ENCODE peak calls at places on chromosomes 4 and X, in four cellular contexts. One of them, this sample, is unnamed. For H3K4me1, the result is how much of the 10 kb centered on the place peaks cover.

GRCh38 chr4:81164623-81165416 is 50.2 kb downstream of the PRKG2 start:
- DNase-seq in Peyer's patch: no peak
- DNase-seq in transverse colon: peak
- DNase-seq in naive thymus-derived CD4-positive, alpha-beta T cell: no peak
- DNase-seq in this sample: no peak

GRCh38 chrX:111164728-111165127 is 68.7 kb downstream of the PAK3 start:
- DNase-seq in Peyer's patch: no peak
- DNase-seq in transverse colon: no peak
- DNase-seq in naive thymus-derived CD4-positive, alpha-beta T cell: no peak
- DNase-seq in this sample: no peak

GRCh38 chr4:141499454-141499853 is 136.9 kb upstream of the IL15 start:
- DNase-seq in Peyer's patch: no peak
- DNase-seq in transverse colon: no peak
- DNase-seq in naive thymus-derived CD4-positive, alpha-beta T cell: no peak
- DNase-seq in this sample: no peak

GRCh38 chr4:108839333-108839732 is 76.5 kb upstream of the ETNPPL start:
- DNase-seq in Peyer's patch: no peak
- DNase-seq in transverse colon: no peak
- DNase-seq in naive thymus-derived CD4-positive, alpha-beta T cell: no peak
- DNase-seq in this sample: no peak

GRCh38 chr4:1500231-1500965 is 94.2 kb upstream of the NKX1-1 start:
- DNase-seq in Peyer's patch: no peak
- DNase-seq in transverse colon: no peak
- DNase-seq in naive thymus-derived CD4-positive, alpha-beta T cell: no peak
- DNase-seq in this sample: peak

GRCh38 chrX:42094208-42094607 is 170.9 kb upstream of the CASK start:
- DNase-seq in Peyer's patch: no peak
- DNase-seq in transverse colon: no peak
- DNase-seq in naive thymus-derived CD4-positive, alpha-beta T cell: no peak
- DNase-seq in this sample: no peak

GRCh38 chr4:88575222-88575621 is 17.1 kb upstream of the HERC3 start:
- DNase-seq in Peyer's patch: no peak
- DNase-seq in transverse colon: no peak
- DNase-seq in naive thymus-derived CD4-positive, alpha-beta T cell: no peak
- DNase-seq in this sample: no peak

GRCh38 chrX:41561045-41561444 is 113.9 kb downstream of the NYX start:
- DNase-seq in Peyer's patch: no peak
- DNase-seq in transverse colon: no peak
- DNase-seq in naive thymus-derived CD4-positive, alpha-beta T cell: no peak
- DNase-seq in this sample: no peak

GRCh38 chr4:15936495-15936894 is 2.0 kb downstream of the FGFBP1 start:
- DNase-seq in Peyer's patch: no peak
- DNase-seq in transverse colon: peak
- DNase-seq in naive thymus-derived CD4-positive, alpha-beta T cell: no peak
- DNase-seq in this sample: no peak

GRCh38 chr4:42348692-42349091 is 48.6 kb upstream of the SHISA3 start:
- DNase-seq in Peyer's patch: no peak
- DNase-seq in transverse colon: no peak
- DNase-seq in naive thymus-derived CD4-positive, alpha-beta T cell: no peak
- DNase-seq in this sample: no peak

GRCh38 chrX:49896951-49897350 is 17.7 kb downstream of the USP27X start:
- DNase-seq in Peyer's patch: no peak
- DNase-seq in transverse colon: no peak
- DNase-seq in naive thymus-derived CD4-positive, alpha-beta T cell: no peak
- DNase-seq in this sample: no peak

GRCh38 chr4:145921231-145921630 is 17.4 kb downstream of the ZNF827 start:
- DNase-seq in Peyer's patch: no peak
- DNase-seq in transverse colon: no peak
- DNase-seq in naive thymus-derived CD4-positive, alpha-beta T cell: no peak
- DNase-seq in this sample: no peak

GRCh38 chr4:173835863-173836262 is 305.8 kb upstream of the HAND2 start:
- DNase-seq in Peyer's patch: no peak
- DNase-seq in transverse colon: peak
- DNase-seq in naive thymus-derived CD4-positive, alpha-beta T cell: no peak
- DNase-seq in this sample: no peak

GRCh38 chr4:58456727-58457384 is 1346.7 kb upstream of the IGFBP7 start:
- DNase-seq in Peyer's patch: no peak
- DNase-seq in transverse colon: no peak
- DNase-seq in naive thymus-derived CD4-positive, alpha-beta T cell: no peak
- DNase-seq in this sample: no peak

GRCh38 chr4:46444318-46444717 is 54.4 kb upstream of the GABRA2 start:
- DNase-seq in Peyer's patch: no peak
- DNase-seq in transverse colon: no peak
- DNase-seq in naive thymus-derived CD4-positive, alpha-beta T cell: no peak
- DNase-seq in this sample: no peak

GRCh38 chr4:135368826-135369225 is 1167.2 kb upstream of the PABPC4L start:
- DNase-seq in Peyer's patch: no peak
- DNase-seq in transverse colon: no peak
- DNase-seq in naive thymus-derived CD4-positive, alpha-beta T cell: no peak
- DNase-seq in this sample: no peak

GRCh38 chrX:68415289-68415688 is 18.0 kb downstream of the OPHN1 start:
- DNase-seq in Peyer's patch: no peak
- DNase-seq in transverse colon: no peak
- DNase-seq in naive thymus-derived CD4-positive, alpha-beta T cell: no peak
- DNase-seq in this sample: no peak

GRCh38 chr4:155047755-155048154 is 160.7 kb upstream of the NPY2R start:
- DNase-seq in Peyer's patch: no peak
- DNase-seq in transverse colon: no peak
- DNase-seq in naive thymus-derived CD4-positive, alpha-beta T cell: no peak
- DNase-seq in this sample: no peak

GRCh38 chrX:40008841-40009461 is 88.8 kb downstream of the BCOR start:
- DNase-seq in Peyer's patch: no peak
- DNase-seq in transverse colon: peak
- DNase-seq in naive thymus-derived CD4-positive, alpha-beta T cell: no peak
- DNase-seq in this sample: peak

GRCh38 chr4:10020106-10020505 is 1.2 kb downstream of the SLC2A9 start:
- DNase-seq in Peyer's patch: no peak
- DNase-seq in transverse colon: no peak
- DNase-seq in naive thymus-derived CD4-positive, alpha-beta T cell: no peak
- DNase-seq in this sample: no peak

GRCh38 chr4:10020871-10021676 is at the start of gene SLC2A9:
- DNase-seq in Peyer's patch: no peak
- DNase-seq in transverse colon: peak
- DNase-seq in naive thymus-derived CD4-positive, alpha-beta T cell: no peak
- DNase-seq in this sample: no peak

GRCh38 chr4:10017037-10017893 is 4.0 kb downstream of the SLC2A9 start:
- DNase-seq in Peyer's patch: no peak
- DNase-seq in transverse colon: no peak
- DNase-seq in naive thymus-derived CD4-positive, alpha-beta T cell: no peak
- DNase-seq in this sample: no peak

GRCh38 chr4:10018818-10019438 is 2.4 kb downstream of the SLC2A9 start:
- DNase-seq in Peyer's patch: peak
- DNase-seq in transverse colon: peak
- DNase-seq in naive thymus-derived CD4-positive, alpha-beta T cell: peak
- DNase-seq in this sample: peak

GRCh38 chr4:10019521-10020051 is 1.7 kb downstream of the SLC2A9 start:
- DNase-seq in Peyer's patch: no peak
- DNase-seq in transverse colon: no peak
- DNase-seq in naive thymus-derived CD4-positive, alpha-beta T cell: no peak
- DNase-seq in this sample: no peak
- H3K4me1 ChIP-seq in Peyer's patch: under half
- H3K4me1 ChIP-seq in transverse colon: under half
- H3K4me1 ChIP-seq in naive thymus-derived CD4-positive, alpha-beta T cell: under half
- H3K4me1 ChIP-seq in this sample: under half

DNA sequence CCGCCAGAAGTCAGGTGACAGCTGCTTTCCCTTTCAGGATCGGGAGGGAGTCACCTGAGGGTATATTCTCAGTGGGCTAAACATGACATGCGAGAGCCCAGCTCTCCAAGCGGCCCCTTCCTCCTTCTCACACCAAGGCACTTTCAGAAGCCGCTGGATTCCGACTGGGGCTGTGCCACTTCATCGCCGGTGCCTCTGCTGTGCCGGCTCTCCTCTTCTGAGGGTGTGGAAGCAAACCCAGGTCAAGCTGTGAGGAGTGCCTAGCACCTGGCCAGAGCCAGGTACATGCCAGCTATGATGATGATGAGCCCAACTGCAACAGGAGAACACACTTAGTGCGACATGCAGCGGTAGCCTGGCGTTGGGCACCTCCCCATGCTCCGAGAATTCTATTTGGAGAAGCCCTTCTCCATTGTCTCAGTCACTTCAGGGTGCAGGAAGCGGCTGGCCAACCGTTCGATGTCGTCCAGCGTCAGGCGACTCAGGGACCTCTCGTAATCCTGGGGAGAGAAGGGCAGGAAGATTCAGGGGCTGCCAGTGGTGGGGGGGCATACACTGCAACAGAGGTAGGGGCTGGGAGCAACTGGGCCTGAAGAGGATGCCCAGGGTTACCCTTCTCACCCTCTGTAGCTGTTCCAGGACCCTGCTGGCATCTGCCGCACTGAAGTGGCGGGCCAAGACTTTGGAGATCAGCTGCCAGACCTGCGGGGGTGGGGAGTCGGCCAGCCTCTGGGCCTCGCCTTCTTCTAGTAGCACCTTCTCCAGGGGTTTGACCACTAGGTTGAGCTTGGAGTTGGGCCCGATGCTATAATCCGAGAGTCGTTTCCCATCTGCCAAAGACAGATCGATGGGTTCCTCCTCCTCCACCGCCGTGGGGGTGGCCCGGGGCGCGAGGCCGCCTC is 1.0 kb downstream of the UBL4A start:
- DNase-seq in Peyer's patch: no peak
- DNase-seq in transverse colon: no peak
- DNase-seq in naive thymus-derived CD4-positive, alpha-beta T cell: no peak
- DNase-seq in this sample: no peak
- H3K4me1 ChIP-seq in Peyer's patch: under half
- H3K4me1 ChIP-seq in transverse colon: under half
- H3K4me1 ChIP-seq in naive thymus-derived CD4-positive, alpha-beta T cell: under half
- H3K4me1 ChIP-seq in this sample: under half

GRCh38 chr4:73702796-73703287 is 37.5 kb upstream of the CXCL8 start:
- DNase-seq in Peyer's patch: no peak
- DNase-seq in transverse colon: no peak
- DNase-seq in naive thymus-derived CD4-positive, alpha-beta T cell: no peak
- DNase-seq in this sample: no peak

GRCh38 chr4:73705056-73705432 is 35.3 kb upstream of the CXCL8 start:
- DNase-seq in Peyer's patch: no peak
- DNase-seq in transverse colon: no peak
- DNase-seq in naive thymus-derived CD4-positive, alpha-beta T cell: no peak
- DNase-seq in this sample: no peak

GRCh38 chr4:73703320-73703719 is 37.0 kb upstream of the CXCL8 start:
- DNase-seq in Peyer's patch: no peak
- DNase-seq in transverse colon: no peak
- DNase-seq in naive thymus-derived CD4-positive, alpha-beta T cell: no peak
- DNase-seq in this sample: no peak

GRCh38 chr4:73705721-73706120 is 34.6 kb upstream of the CXCL8 start:
- DNase-seq in Peyer's patch: no peak
- DNase-seq in transverse colon: no peak
- DNase-seq in naive thymus-derived CD4-positive, alpha-beta T cell: no peak
- DNase-seq in this sample: no peak

GRCh38 chr4:73704314-73705055 is 35.9 kb upstream of the CXCL8 start:
- DNase-seq in Peyer's patch: peak
- DNase-seq in transverse colon: peak
- DNase-seq in naive thymus-derived CD4-positive, alpha-beta T cell: no peak
- DNase-seq in this sample: no peak
- H3K4me1 ChIP-seq in Peyer's patch: under half
- H3K4me1 ChIP-seq in transverse colon: under half
- H3K4me1 ChIP-seq in naive thymus-derived CD4-positive, alpha-beta T cell: under half
- H3K4me1 ChIP-seq in this sample: under half

GRCh38 chr4:77818077-77818666 is 996 bp downstream of the CNOT6L start:
- DNase-seq in Peyer's patch: peak
- DNase-seq in transverse colon: peak
- DNase-seq in naive thymus-derived CD4-positive, alpha-beta T cell: peak
- DNase-seq in this sample: peak
- H3K4me1 ChIP-seq in Peyer's patch: under half
- H3K4me1 ChIP-seq in transverse colon: half or more
- H3K4me1 ChIP-seq in naive thymus-derived CD4-positive, alpha-beta T cell: half or more
- H3K4me1 ChIP-seq in this sample: under half

GRCh38 chr4:104490096-104490769 is 4.5 kb downstream of the CXXC4 start:
- DNase-seq in Peyer's patch: peak
- DNase-seq in transverse colon: peak
- DNase-seq in naive thymus-derived CD4-positive, alpha-beta T cell: no peak
- DNase-seq in this sample: peak

GRCh38 chr4:104490770-104491395 is 3.8 kb downstream of the CXXC4 start:
- DNase-seq in Peyer's patch: peak
- DNase-seq in transverse colon: peak
- DNase-seq in naive thymus-derived CD4-positive, alpha-beta T cell: peak
- DNase-seq in this sample: peak

GRCh38 chr4:104491396-104491821 is 3.3 kb downstream of the CXXC4 start:
- DNase-seq in Peyer's patch: peak
- DNase-seq in transverse colon: peak
- DNase-seq in naive thymus-derived CD4-positive, alpha-beta T cell: no peak
- DNase-seq in this sample: peak

GRCh38 chr4:104493071-104493831 is 1.4 kb downstream of the CXXC4 start:
- DNase-seq in Peyer's patch: no peak
- DNase-seq in transverse colon: no peak
- DNase-seq in naive thymus-derived CD4-positive, alpha-beta T cell: no peak
- DNase-seq in this sample: no peak

DNA sequence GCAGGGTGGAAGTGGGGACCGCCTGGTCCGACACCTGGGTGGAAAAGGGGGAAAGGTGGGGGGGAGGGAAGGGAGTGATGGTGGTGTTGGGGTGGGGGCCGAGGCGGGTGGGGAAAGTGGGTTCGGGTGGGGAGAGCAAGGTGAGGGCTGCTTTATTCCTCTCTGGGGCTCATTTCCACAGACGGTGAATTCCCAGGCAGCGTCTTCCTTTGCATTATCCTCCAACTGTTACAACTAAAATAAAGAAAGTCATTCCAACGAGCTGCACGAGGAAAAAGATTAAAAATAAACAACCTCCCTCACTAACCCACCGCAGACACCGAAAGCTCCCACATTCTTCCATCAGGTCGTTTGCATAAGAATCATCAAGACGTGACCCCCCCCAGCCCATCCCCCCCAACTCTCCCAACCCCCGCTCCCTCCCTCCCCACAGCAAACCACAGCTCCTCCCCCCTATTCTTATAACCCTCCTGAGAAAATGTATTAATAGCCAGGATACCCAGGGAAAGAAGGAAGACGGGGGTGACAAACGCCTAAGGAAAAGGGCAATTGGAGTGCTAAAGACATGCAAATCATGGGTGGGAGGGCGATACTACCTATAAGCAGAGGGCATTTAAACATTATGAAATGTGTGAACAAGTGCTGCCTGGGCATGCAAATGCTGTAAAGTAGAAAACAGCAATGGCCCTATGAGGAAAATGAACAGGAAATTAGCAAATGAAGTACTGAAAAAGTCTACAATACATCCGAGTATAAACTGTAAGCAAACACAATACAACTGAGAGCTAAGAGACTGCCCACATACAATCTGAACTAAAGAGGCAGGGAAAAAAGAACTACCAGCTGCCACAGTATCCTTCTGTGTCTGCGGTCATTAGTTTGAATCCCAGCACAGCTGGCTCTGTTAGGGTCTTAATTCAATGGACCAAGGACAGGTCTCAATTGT is 2.6 kb downstream of the CXXC4 start:
- DNase-seq in Peyer's patch: no peak
- DNase-seq in transverse colon: peak
- DNase-seq in naive thymus-derived CD4-positive, alpha-beta T cell: no peak
- DNase-seq in this sample: no peak
- H3K4me1 ChIP-seq in Peyer's patch: under half
- H3K4me1 ChIP-seq in transverse colon: under half
- H3K4me1 ChIP-seq in naive thymus-derived CD4-positive, alpha-beta T cell: under half
- H3K4me1 ChIP-seq in this sample: under half

This sample was measured in upper lobe of right lung.